ENCODE peak calls at places on chromosomes 13 and 19, in eight cellular contexts. H is mesendoderm, G is SK-N-SH, I is coronary artery, A is brain microvascular endothelial cell, V is tibial artery, L is astrocyte, J is kidney. B is an unnamed sample.

GRCh38 chr13:74388626-74389025 is 254.4 kb upstream of the KLF12 start:
- DNase-seq in H (peak), G (no peak), I (no peak), A (no peak), V (no peak), L (no peak), J (no peak), B (no peak)

GRCh38 chr19:10888421-10888866 is 17.1 kb downstream of the CARM1 start:
- DNase-seq in H (peak), G (peak), I (no peak), A (no peak), V (no peak), L (no peak), J (no peak), B (peak)

GRCh38 chr13:111110054-111110453 is 5.1 kb upstream of the ARHGEF7 start:
- DNase-seq in H (no peak), G (no peak), I (no peak), A (no peak), V (no peak), L (no peak), J (no peak), B (no peak)

GRCh38 chr13:49220035-49220855 is at the start of gene MLNR:
- DNase-seq in H (peak), G (peak), I (no peak), A (no peak), V (no peak), L (peak), J (peak), B (peak)

GRCh38 chr13:66225071-66225470 is 1005.1 kb downstream of the PCDH9 start:
- DNase-seq in H (peak), G (no peak), I (no peak), A (no peak), V (no peak), L (no peak), J (no peak), B (no peak)

GRCh38 chr13:113009743-113010509 is 40.9 kb downstream of the MCF2L start:
- DNase-seq in H (no peak), G (peak), I (no peak), A (no peak), V (no peak), L (no peak), J (no peak), B (no peak)

GRCh38 chr19:33388231-33388816 is 14.8 kb downstream of the CEBPG start:
- DNase-seq in H (no peak), G (peak), I (no peak), A (no peak), V (peak), L (no peak), J (peak), B (peak)

GRCh38 chr19:5386841-5387240 is 46.2 kb upstream of the PTPRS start:
- DNase-seq in H (no peak), G (no peak), I (no peak), A (no peak), V (no peak), L (no peak), J (no peak), B (no peak)

GRCh38 chr13:37747071-37747612 is 122.4 kb downstream of the TRPC4 start:
- DNase-seq in H (no peak), G (no peak), I (no peak), A (peak), V (no peak), L (peak), J (no peak), B (peak)

GRCh38 chr13:110340812-110341444 is 33.8 kb downstream of the COL4A2 start:
- DNase-seq in H (peak), G (no peak), I (peak), A (peak), V (peak), L (peak), J (peak), B (no peak)

GRCh38 chr13:94595006-94595942 is 678 bp downstream of the TGDS start:
- DNase-seq in H (peak), G (peak), I (no peak), A (no peak), V (no peak), L (no peak), J (no peak), B (peak)

GRCh38 chr19:3644351-3645066 is 17.9 kb upstream of the CACTIN start:
- DNase-seq in H (no peak), G (no peak), I (no peak), A (no peak), V (no peak), L (peak), J (no peak), B (no peak)

GRCh38 chr13:40206241-40207109 is 460.0 kb downstream of the FOXO1 start:
- DNase-seq in H (no peak), G (no peak), I (no peak), A (peak), V (no peak), L (peak), J (no peak), B (peak)

GRCh38 chr19:50418186-50419021 is at the start of gene SPIB:
- DNase-seq in H (no peak), G (no peak), I (no peak), A (no peak), V (no peak), L (no peak), J (no peak), B (no peak)
- H3K27ac ChIP-seq in H (no peak), G (no peak), I (no peak), A (no peak), V (no peak), L (no peak), J (no peak), B (no peak)

DNA sequence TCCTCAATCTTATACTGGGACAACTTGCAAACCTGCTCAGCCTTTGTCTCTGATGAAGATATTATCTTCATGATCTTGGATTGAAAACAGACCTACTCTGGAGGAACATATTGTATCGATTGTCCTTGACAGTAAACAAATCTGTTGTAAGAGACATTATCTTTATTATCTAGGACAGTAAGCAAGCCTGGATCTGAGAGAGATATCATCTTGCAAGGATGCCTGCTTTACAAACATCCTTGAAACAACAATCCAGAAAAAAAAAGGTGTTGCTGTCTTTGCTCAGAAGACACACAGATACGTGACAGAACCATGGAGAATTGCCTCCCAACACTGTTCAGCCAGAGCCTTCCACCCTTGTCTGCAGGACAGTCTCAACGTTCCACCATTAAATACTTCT is 4.0 kb upstream of the KLK3 start:
- DNase-seq in H (no peak), G (no peak), I (no peak), A (no peak), V (no peak), L (no peak), J (no peak), B (no peak)
- H3K27ac ChIP-seq in H (no peak), G (no peak), I (no peak), A (no peak), V (no peak), L (no peak), J (no peak), B (no peak)

GRCh38 chr19:1156305-1156801 is 17.7 kb downstream of the SBNO2 start:
- DNase-seq in H (no peak), G (no peak), I (no peak), A (no peak), V (no peak), L (peak), J (peak), B (peak)
- H3K27ac ChIP-seq in H (no peak), G (no peak), I (peak), A (no peak), V (peak), L (no peak), J (peak), B (peak)

GRCh38 chr13:43664700-43665191 is 122.0 kb downstream of the ENOX1 start:
- DNase-seq in H (peak), G (no peak), I (no peak), A (peak), V (no peak), L (peak), J (peak), B (no peak)

GRCh38 chr13:43662976-43663375 is 123.8 kb downstream of the ENOX1 start:
- DNase-seq in H (no peak), G (no peak), I (no peak), A (no peak), V (no peak), L (no peak), J (no peak), B (no peak)

GRCh38 chr13:43666403-43666802 is 120.4 kb downstream of the ENOX1 start:
- DNase-seq in H (no peak), G (no peak), I (no peak), A (no peak), V (no peak), L (no peak), J (no peak), B (no peak)

GRCh38 chr13:43663474-43664090 is 123.2 kb downstream of the ENOX1 start:
- DNase-seq in H (no peak), G (no peak), I (no peak), A (no peak), V (no peak), L (peak), J (no peak), B (no peak)

DNA sequence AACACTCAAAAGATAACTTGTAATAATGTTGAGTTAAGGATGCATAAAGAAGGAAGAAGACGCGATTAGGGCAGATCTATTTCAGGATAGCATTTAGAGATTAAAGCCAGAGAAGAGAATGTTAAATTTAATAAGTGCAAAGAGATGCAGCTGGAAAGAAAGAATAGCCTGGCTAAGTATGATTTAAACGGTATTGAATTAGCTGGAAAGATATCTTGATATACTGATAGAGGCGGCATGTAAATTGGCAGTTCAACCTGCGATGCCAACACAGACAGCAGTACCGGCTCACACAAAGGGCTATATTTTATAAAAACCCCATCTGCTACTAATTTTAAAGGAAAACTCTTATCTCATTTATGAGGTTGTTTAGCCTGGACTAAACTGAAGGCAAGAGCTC is 121.4 kb downstream of the ENOX1 start:
- DNase-seq in H (no peak), G (peak), I (no peak), A (no peak), V (no peak), L (no peak), J (no peak), B (no peak)
- H3K27ac ChIP-seq in H (no peak), G (peak), I (no peak), A (no peak), V (no peak), L (no peak), J (no peak), B (peak)

DNA sequence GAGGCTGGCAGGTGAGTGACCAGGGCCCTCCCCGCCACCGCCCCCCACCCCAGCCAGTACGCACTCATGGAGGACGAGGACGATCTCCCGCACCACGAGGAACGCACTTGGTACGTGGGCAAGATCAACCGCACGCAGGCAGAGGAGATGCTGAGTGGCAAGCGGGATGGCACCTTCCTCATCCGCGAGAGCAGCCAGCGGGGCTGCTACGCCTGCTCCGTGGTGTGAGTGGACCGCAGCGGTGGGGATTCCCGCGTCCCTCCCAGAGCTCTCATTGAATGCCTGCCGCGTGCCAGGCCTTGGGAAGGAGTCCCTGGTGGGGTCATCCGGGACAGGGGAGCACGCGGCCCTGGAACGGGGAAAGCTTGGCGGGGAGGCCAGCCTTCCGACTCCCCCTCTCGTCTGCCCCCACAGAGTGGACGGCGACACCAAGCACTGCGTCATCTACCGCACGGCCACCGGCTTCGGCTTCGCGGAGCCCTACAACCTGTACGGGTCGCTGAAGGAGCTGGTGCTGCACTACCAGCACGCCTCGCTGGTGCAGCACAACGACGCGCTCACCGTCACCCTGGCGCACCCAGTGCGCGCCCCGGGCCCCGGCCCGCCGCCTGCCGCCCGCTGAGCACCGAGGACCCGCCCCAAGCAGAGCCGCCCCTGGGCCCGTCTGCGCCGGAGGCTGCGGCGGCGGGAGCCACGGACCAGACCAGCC is 4.8 kb upstream of the IFI30 start:
- DNase-seq in H (no peak), G (peak), I (no peak), A (no peak), V (no peak), L (no peak), J (no peak), B (peak)
- H3K27ac ChIP-seq in H (no peak), G (no peak), I (no peak), A (no peak), V (no peak), L (no peak), J (no peak), B (no peak)

GRCh38 chr19:7292950-7293794 is 1.0 kb downstream of the INSR start:
- DNase-seq in H (peak), G (peak), I (peak), A (no peak), V (peak), L (no peak), J (peak), B (peak)
- H3K27ac ChIP-seq in H (no peak), G (no peak), I (peak), A (no peak), V (peak), L (no peak), J (peak), B (no peak)

GRCh38 chr19:45049073-45049736 is 10.4 kb downstream of the CLASRP start:
- DNase-seq in H (no peak), G (no peak), I (no peak), A (no peak), V (no peak), L (no peak), J (no peak), B (peak)
- H3K27ac ChIP-seq in H (no peak), G (no peak), I (no peak), A (no peak), V (no peak), L (no peak), J (no peak), B (peak)

DNA sequence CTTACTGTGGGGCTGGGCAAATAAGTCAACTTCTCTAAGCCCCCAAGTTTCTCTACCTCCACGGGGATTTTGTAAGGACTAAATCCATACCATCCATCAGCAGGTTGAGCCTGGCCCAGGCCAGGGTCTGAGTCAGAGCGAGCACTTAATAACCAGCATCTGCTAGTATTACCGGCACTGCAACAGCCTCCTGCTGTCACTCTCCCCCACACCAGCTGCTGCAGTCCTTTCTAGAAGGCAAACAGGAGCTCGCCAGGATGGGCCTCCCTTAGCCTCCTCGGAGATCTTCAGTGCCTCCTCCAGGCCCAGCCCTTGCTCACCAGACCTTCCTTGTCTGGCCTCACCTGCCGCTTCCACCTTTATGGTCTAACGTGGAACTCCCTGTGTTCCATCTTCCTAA is 3.2 kb downstream of the NAPA start:
- DNase-seq in H (no peak), G (no peak), I (no peak), A (no peak), V (no peak), L (no peak), J (no peak), B (peak)
- H3K27ac ChIP-seq in H (no peak), G (no peak), I (peak), A (no peak), V (peak), L (no peak), J (peak), B (peak)